ENCODE peak calls at places on chromosomes 2 and 18, in six cellular contexts. K is stimulated activated naive CD8-positive, alpha-beta T cell treated with anti-CD3 and anti-CD28 coated beads, Interleukin-15, amount 100 ng/mL, for 72 hours; L is Right ventricle myocardium superior; T is left cardiac atrium; W is body of pancreas; M is Panc1. V is an unnamed sample.

GRCh38 chr2:16058747-16059358 is 118.5 kb downstream of the MYCN start:
- ATAC-seq in L (no peak), W (no peak), M (no peak), K (no peak), T (no peak), V (no peak)

GRCh38 chr2:240936106-240936505 is 30.0 kb downstream of the CROCC2 start:
- ATAC-seq in M (no peak), T (no peak), K (no peak), W (no peak), L (no peak), V (no peak)

GRCh38 chr2:68391099-68391498 is 26.0 kb downstream of the PLEK start:
- ATAC-seq in L (peak), W (no peak), M (no peak), K (no peak), T (peak), V (no peak)

GRCh38 chr18:26458526-26459232 is 89.7 kb downstream of the KCTD1 start:
- ATAC-seq in K (peak), L (no peak), T (no peak), M (no peak), W (no peak), V (peak)

GRCh38 chr2:222311978-222312738 is 13.4 kb upstream of the PAX3 start:
- ATAC-seq in W (no peak), K (no peak), M (peak), L (no peak), T (no peak), V (no peak)

GRCh38 chr18:36745219-36745975 is 83.4 kb downstream of the TPGS2 start:
- ATAC-seq in T (peak), W (no peak), L (no peak), K (peak), M (no peak), V (no peak)

GRCh38 chr2:1041012-1041805 is 90.6 kb downstream of the SNTG2 start:
- ATAC-seq in L (no peak), T (no peak), K (no peak), W (peak), M (no peak), V (peak)

GRCh38 chr2:101805146-101806088 is 107.9 kb downstream of the MAP4K4 start:
- ATAC-seq in M (no peak), T (peak), W (peak), L (peak), K (no peak), V (no peak)

GRCh38 chr2:15176604-15177003 is 384.5 kb downstream of the NBAS start:
- ATAC-seq in M (no peak), K (no peak), L (no peak), T (no peak), W (no peak), V (no peak)

GRCh38 chr2:60534034-60534393 is 19.4 kb downstream of the BCL11A start:
- ATAC-seq in W (no peak), M (no peak), T (no peak), K (no peak), L (no peak), V (no peak)

GRCh38 chr2:160043265-160043664 is 19.1 kb downstream of the PLA2R1 start:
- ATAC-seq in M (no peak), L (peak), W (no peak), K (no peak), T (no peak), V (no peak)

GRCh38 chr2:47174731-47175361 is 19.7 kb upstream of the STPG4 start:
- ATAC-seq in M (peak), L (peak), T (peak), W (peak), K (peak), V (peak)

GRCh38 chr2:7007846-7008741 is 90.9 kb downstream of the RNF144A start:
- ATAC-seq in T (peak), L (peak), K (peak), W (peak), M (peak), V (no peak)